ENCODE peak calls at places on chromosomes 11 and 22, in six cellular contexts. I, M, T, K, L and H are unnamed samples.

GRCh38 chr11:126890561-126890960 is 110.0 kb downstream of the KIRREL3 start:
- DNase-seq in I (no peak), M (no peak), T (no peak), K (no peak), L (no peak), H (no peak)

GRCh38 chr22:33335611-33336279 is 277.6 kb upstream of the SYN3 start:
- DNase-seq in I (no peak), M (no peak), T (no peak), K (no peak), L (no peak), H (no peak)

GRCh38 chr11:61254403-61255025 is 13.5 kb downstream of the PGA5 start:
- DNase-seq in I (peak), M (peak), T (peak), K (peak), L (peak), H (peak)

GRCh38 chr11:20031155-20032001 is 128.9 kb downstream of the DBX1 start:
- DNase-seq in I (no peak), M (no peak), T (no peak), K (peak), L (peak), H (no peak)

GRCh38 chr11:8296203-8296602 is 32.5 kb upstream of the LMO1 start:
- DNase-seq in I (no peak), M (no peak), T (no peak), K (no peak), L (no peak), H (no peak)

GRCh38 chr22:44523981-44524759 is 26.1 kb upstream of the RTL6 start:
- DNase-seq in I (peak), M (no peak), T (peak), K (peak), L (peak), H (no peak)

GRCh38 chr11:121444508-121444907 is 7.6 kb upstream of the SORL1 start:
- DNase-seq in I (no peak), M (no peak), T (no peak), K (no peak), L (no peak), H (no peak)

GRCh38 chr11:79333381-79333780 is 107.4 kb downstream of the TENM4 start:
- DNase-seq in I (no peak), M (no peak), T (no peak), K (no peak), L (no peak), H (no peak)

GRCh38 chr11:66418168-66418985 is 2.5 kb upstream of the NPAS4 start:
- DNase-seq in I (peak), M (peak), T (peak), K (peak), L (peak), H (peak)

GRCh38 chr11:70612459-70613141 is 214.3 kb downstream of the CTTN start:
- DNase-seq in I (no peak), M (no peak), T (no peak), K (no peak), L (no peak), H (no peak)

GRCh38 chr22:25448435-25449051 is 115.9 kb upstream of the GRK3 start:
- DNase-seq in I (no peak), M (no peak), T (no peak), K (peak), L (peak), H (peak)

GRCh38 chr11:3614742-3615171 is 27.0 kb downstream of the ART5 start:
- DNase-seq in I (no peak), M (no peak), T (no peak), K (no peak), L (no peak), H (peak)

GRCh38 chr11:69467196-69467595 is 14.3 kb upstream of the LINC01488 start:
- DNase-seq in I (no peak), M (no peak), T (no peak), K (no peak), L (no peak), H (no peak)

GRCh38 chr11:89321401-89321800 is 143.7 kb downstream of the TYR start:
- DNase-seq in I (no peak), M (no peak), T (no peak), K (no peak), L (no peak), H (no peak)

GRCh38 chr22:41664490-41664889 is 24.2 kb downstream of the SNU13 start:
- DNase-seq in I (no peak), M (no peak), T (no peak), K (no peak), L (no peak), H (no peak)

GRCh38 chr11:111359223-111360149 is 19.6 kb downstream of the POU2AF1 start:
- DNase-seq in I (no peak), M (peak), T (no peak), K (no peak), L (no peak), H (no peak)

GRCh38 chr11:109166441-109166840 is 255.5 kb upstream of the C11orf87 start:
- DNase-seq in I (no peak), M (no peak), T (no peak), K (no peak), L (no peak), H (no peak)

GRCh38 chr11:116740741-116741140 is 32.0 kb downstream of the BUD13 start:
- DNase-seq in I (no peak), M (no peak), T (no peak), K (no peak), L (no peak), H (no peak)

GRCh38 chr11:56852131-56852530 is 103.6 kb upstream of the OR9G4 start:
- DNase-seq in I (no peak), M (no peak), T (no peak), K (no peak), L (no peak), H (no peak)

GRCh38 chr22:36356708-36357694 is 30.8 kb downstream of the MYH9 start:
- DNase-seq in I (no peak), M (peak), T (no peak), K (no peak), L (no peak), H (no peak)

GRCh38 chr11:23127706-23128105 is 267.4 kb upstream of the CCDC179 start:
- DNase-seq in I (no peak), M (no peak), T (no peak), K (no peak), L (no peak), H (no peak)

DNA sequence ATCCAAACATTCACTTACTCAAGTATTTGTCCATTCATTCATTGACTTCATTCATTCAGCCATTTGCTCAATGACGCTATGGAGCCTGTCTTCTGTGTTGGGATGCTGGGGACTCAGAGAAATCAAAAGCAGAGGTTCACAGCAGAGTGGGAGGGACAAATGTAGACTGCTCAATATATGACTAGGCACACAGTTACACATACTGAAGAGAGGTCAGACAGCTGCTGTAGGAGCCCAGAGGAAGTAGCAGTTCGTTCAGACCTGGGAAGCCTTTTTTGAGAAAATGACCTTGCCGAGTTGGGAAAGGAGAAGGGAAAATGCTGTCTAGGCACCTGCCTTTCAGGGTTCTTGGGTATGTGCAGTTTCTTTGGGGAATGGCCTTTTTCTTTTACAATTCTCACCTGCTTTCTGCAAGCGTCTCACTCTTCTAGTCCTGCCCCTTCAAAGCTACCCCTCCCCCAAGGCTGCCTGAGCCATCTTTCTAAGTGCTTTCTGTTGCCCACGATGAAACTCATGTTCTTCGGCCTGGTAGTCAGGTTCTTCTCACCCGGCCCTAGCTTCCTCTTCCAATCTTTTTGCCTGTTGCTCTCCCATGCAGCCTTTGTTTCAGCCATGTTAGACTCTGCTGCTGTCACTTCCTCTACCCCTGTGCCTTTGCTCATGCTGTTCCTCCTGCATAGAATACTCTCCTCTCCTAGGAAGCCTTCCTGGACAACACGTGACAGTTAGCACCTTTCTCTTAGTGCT is 4.2 kb upstream of the UVRAG start:
- DNase-seq in I (no peak), M (no peak), T (no peak), K (no peak), L (no peak), H (no peak)
- H3K4me3 ChIP-seq in I (no peak), M (no peak), T (no peak), K (no peak), L (no peak), H (no peak)

GRCh38 chr11:45834298-45834756 is 12.9 kb upstream of the CRY2 start:
- DNase-seq in I (no peak), M (no peak), T (no peak), K (no peak), L (no peak), H (no peak)
- H3K4me3 ChIP-seq in I (no peak), M (no peak), T (no peak), K (no peak), L (no peak), H (no peak)

GRCh38 chr11:118927554-118928107 is 1.9 kb upstream of the BCL9L start:
- DNase-seq in I (no peak), M (no peak), T (no peak), K (no peak), L (no peak), H (no peak)
- H3K4me3 ChIP-seq in I (peak), M (no peak), T (no peak), K (peak), L (peak), H (peak)

DNA sequence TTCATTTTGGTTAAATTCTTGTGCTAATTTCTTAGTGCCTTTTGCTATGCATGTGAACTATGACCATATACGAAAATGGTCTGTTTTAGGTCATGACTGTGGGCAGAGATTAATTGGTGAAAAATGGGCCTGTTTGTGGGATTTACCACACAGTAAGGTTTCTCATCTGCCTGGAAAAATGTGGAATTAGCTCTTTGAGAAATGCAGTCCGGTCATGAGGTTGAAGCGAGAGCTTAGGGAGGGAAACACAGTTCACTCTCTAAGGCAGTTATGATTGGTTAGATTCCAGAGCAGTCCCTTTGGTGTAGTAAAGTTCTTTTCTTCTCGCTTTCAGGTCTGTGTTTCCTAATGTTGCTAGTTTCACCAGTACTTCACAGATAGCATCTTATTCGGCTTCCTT is 1.2 kb upstream of the PDE3B start:
- DNase-seq in I (no peak), M (no peak), T (no peak), K (no peak), L (no peak), H (no peak)
- H3K4me3 ChIP-seq in I (no peak), M (peak), T (peak), K (peak), L (no peak), H (peak)